ENCODE peak calls at places on chromosomes 3 and 15, in eight cellular contexts. P is CD4-positive, alpha-beta T cell; D is ACHN; V is GM04504; E is left lung; B is stimulated activated CD4-positive, alpha-beta T cell treated with anti-CD3 and anti-CD28 coated beads, Interleukin-12 subunit alpha, Interleukin-12 subunit beta, amount 100 ng/mL, for 4 hours; W is cardiac fibroblast; M is NCI-H2029 treated with DMSO at 0.1 percent for 48 hours. A is an unnamed sample.

GRCh38 chr3:129783470-129783869 is 110.0 kb downstream of the TMCC1 start:
- DNase-seq in P (no peak), D (no peak), V (peak), E (no peak), B (no peak), W (peak), M (no peak), A (no peak)

GRCh38 chr3:52196977-52197376 is 983 bp upstream of the ALAS1 start:
- DNase-seq in P (no peak), D (no peak), V (no peak), E (peak), B (no peak), W (no peak), M (no peak), A (no peak)

GRCh38 chr3:100993309-100993708 is at the start of gene ABI3BP:
- DNase-seq in P (no peak), D (peak), V (peak), E (peak), B (peak), W (peak), M (no peak), A (no peak)

GRCh38 chr15:99170476-99171065 is 65.7 kb downstream of the SYNM start:
- DNase-seq in P (no peak), D (no peak), V (no peak), E (no peak), B (no peak), W (no peak), M (no peak), A (no peak)

GRCh38 chr3:52393959-52394670 is 50.8 kb downstream of the SEMA3G start:
- DNase-seq in P (no peak), D (no peak), V (no peak), E (no peak), B (no peak), W (no peak), M (no peak), A (no peak)

GRCh38 chr3:45986303-45986982 is 9.2 kb downstream of the FYCO1 start:
- DNase-seq in P (no peak), D (peak), V (no peak), E (peak), B (no peak), W (peak), M (peak), A (no peak)

GRCh38 chr3:112338021-112338726 is 5.2 kb downstream of the CD200 start:
- DNase-seq in P (no peak), D (no peak), V (no peak), E (no peak), B (no peak), W (peak), M (no peak), A (no peak)

GRCh38 chr15:43270676-43271306 is 4.1 kb upstream of the TGM5 start:
- DNase-seq in P (no peak), D (no peak), V (no peak), E (no peak), B (no peak), W (no peak), M (no peak), A (no peak)

GRCh38 chr3:42752961-42753360 is 20.1 kb downstream of the CCDC13 start:
- DNase-seq in P (no peak), D (no peak), V (no peak), E (no peak), B (no peak), W (no peak), M (no peak), A (no peak)

GRCh38 chr3:65412591-65412990 is 626.1 kb downstream of the MAGI1 start:
- DNase-seq in P (no peak), D (no peak), V (no peak), E (no peak), B (no peak), W (no peak), M (peak), A (peak)

GRCh38 chr3:41065340-41065739 is 134.0 kb upstream of the CTNNB1 start:
- DNase-seq in P (no peak), D (no peak), V (no peak), E (no peak), B (no peak), W (no peak), M (no peak), A (no peak)

GRCh38 chr3:52490938-52491526 is 4.1 kb upstream of the STAB1 start:
- DNase-seq in P (no peak), D (no peak), V (no peak), E (no peak), B (no peak), W (peak), M (no peak), A (no peak)

GRCh38 chr3:107611775-107612469 is 89.2 kb downstream of the BBX start:
- DNase-seq in P (no peak), D (no peak), V (no peak), E (no peak), B (no peak), W (no peak), M (no peak), A (no peak)

GRCh38 chr3:17207979-17208378 is 323.2 kb downstream of the PLCL2 start:
- DNase-seq in P (no peak), D (no peak), V (no peak), E (no peak), B (no peak), W (no peak), M (no peak), A (no peak)

GRCh38 chr15:80028937-80029336 is 30.5 kb upstream of the ZFAND6 start:
- DNase-seq in P (no peak), D (no peak), V (no peak), E (no peak), B (no peak), W (no peak), M (no peak), A (no peak)

GRCh38 chr3:102089904-102090492 is 240.7 kb downstream of the NFKBIZ start:
- DNase-seq in P (no peak), D (peak), V (peak), E (no peak), B (no peak), W (peak), M (no peak), A (peak)

A was measured in DMS79.